ENCODE peak calls at places on chromosome 11, in six cellular contexts. U is mesenchymal stem cell, F is mammary epithelial cell, O is psoas muscle, X is thyroid gland, A is left lung. H is an unnamed sample.
A peak's percentile ranks its signal among the peaks of the same experiment; 100 is the strongest.

GRCh38 chr11:102252339-102252891 is 64.9 kb upstream of the BIRC3 start:
- DNase-seq in X (no peak), O (no peak), A (no peak), F (no peak), U (no peak), H (no peak)

GRCh38 chr11:101863361-101863760 is 51.4 kb upstream of the CEP126 start:
- DNase-seq in X (no peak), A (no peak), O (no peak), U (peak; percentile 49), F (no peak), H (no peak)

GRCh38 chr11:118304227-118304808 is at the start of gene CD3E:
- DNase-seq in F (no peak), O (no peak), U (no peak), X (no peak), A (no peak), H (no peak)

GRCh38 chr11:68632802-68633201 is 51.5 kb upstream of the GAL start:
- DNase-seq in X (peak; percentile 49), O (no peak), U (peak; percentile 55), F (peak; percentile 50), A (no peak), H (no peak)

GRCh38 chr11:128725630-128726461 is 32.0 kb downstream of the FLI1 start:
- DNase-seq in U (peak; percentile 68), X (no peak), O (no peak), F (peak; percentile 68), A (no peak), H (no peak)

GRCh38 chr11:36500315-36500721 is 9.8 kb downstream of the TRAF6 start:
- DNase-seq in O (no peak), U (peak; percentile 94), X (no peak), A (no peak), F (peak; percentile 87), H (no peak)

GRCh38 chr11:17703951-17704350 is 15.4 kb upstream of the MYOD1 start:
- DNase-seq in X (no peak), U (no peak), A (no peak), O (no peak), F (no peak), H (no peak)

GRCh38 chr11:103544874-103545273 is 435.6 kb downstream of the DYNC2H1 start:
- DNase-seq in F (no peak), X (no peak), O (no peak), A (no peak), U (no peak), H (no peak)

GRCh38 chr11:46668480-46669085 is 31.8 kb downstream of the ARHGAP1 start:
- DNase-seq in A (no peak), U (no peak), X (no peak), O (no peak), F (no peak), H (no peak)

GRCh38 chr11:67983916-67984315 is 20.0 kb downstream of the UNC93B1 start:
- DNase-seq in X (no peak), F (no peak), U (no peak), A (no peak), O (no peak), H (no peak)

GRCh38 chr11:6607190-6607635 is 3.6 kb downstream of the ILK start:
- DNase-seq in X (no peak), A (no peak), O (no peak), U (no peak), F (no peak), H (no peak)

GRCh38 chr11:9148727-9149126 is 57.3 kb upstream of the SCUBE2 start:
- DNase-seq in O (no peak), X (no peak), F (peak; percentile 33), U (no peak), A (no peak), H (no peak)

GRCh38 chr11:129998107-129998506 is 4.5 kb downstream of the PRDM10 start:
- DNase-seq in X (no peak), A (no peak), U (no peak), O (no peak), F (no peak), H (no peak)

GRCh38 chr11:85752890-85753581 is 57.9 kb downstream of the SYTL2 start:
- DNase-seq in X (peak; percentile 23), U (no peak), O (no peak), F (no peak), A (no peak), H (no peak)

GRCh38 chr11:65539401-65540289 is 14.8 kb downstream of the SCYL1 start:
- DNase-seq in X (peak; percentile 87), A (peak; percentile 64), F (peak; percentile 60), O (no peak), U (no peak), H (no peak)

GRCh38 chr11:2540521-2541320 is 95.9 kb downstream of the KCNQ1 start:
- DNase-seq in X (no peak), F (no peak), O (peak; percentile 31), A (peak; percentile 15), U (no peak), H (no peak)

GRCh38 chr11:84103096-84103495 is 816.9 kb upstream of the CCDC90B start:
- DNase-seq in A (no peak), F (no peak), X (no peak), U (no peak), O (no peak), H (no peak)

GRCh38 chr11:10309163-10310093 is 4.6 kb downstream of the ADM start:
- DNase-seq in X (peak; percentile 91), O (peak; percentile 89), A (peak; percentile 74), F (peak; percentile 85), U (peak; percentile 87), H (peak; percentile 76)

GRCh38 chr11:67270256-67271211 is 4.3 kb downstream of the GRK2 start:
- DNase-seq in A (peak; percentile 77), X (no peak), U (peak; percentile 51), F (no peak), O (peak; percentile 73), H (no peak)

GRCh38 chr11:36744375-36745168 is 146.5 kb upstream of the RAG2 start:
- DNase-seq in X (peak; percentile 84), U (peak; percentile 60), A (peak; percentile 56), F (peak; percentile 34), O (peak; percentile 76), H (peak; percentile 79)

GRCh38 chr11:93477684-93478234 is 65.4 kb downstream of the SMCO4 start:
- DNase-seq in U (peak; percentile 8), O (no peak), A (no peak), X (no peak), F (no peak), H (no peak)

GRCh38 chr11:61974766-61975631 is 7.6 kb upstream of the FTH1 start:
- DNase-seq in F (peak; percentile 63), U (no peak), O (no peak), X (peak; percentile 85), A (peak; percentile 40), H (no peak)
- H3K27ac ChIP-seq in F (peak overlapping the region; percentile 48), U (no peak overlapping the region), O (no peak overlapping the region), X (peak overlapping the region; percentile 92), A (no peak overlapping the region), H (peak overlapping the region; percentile 68)

DNA sequence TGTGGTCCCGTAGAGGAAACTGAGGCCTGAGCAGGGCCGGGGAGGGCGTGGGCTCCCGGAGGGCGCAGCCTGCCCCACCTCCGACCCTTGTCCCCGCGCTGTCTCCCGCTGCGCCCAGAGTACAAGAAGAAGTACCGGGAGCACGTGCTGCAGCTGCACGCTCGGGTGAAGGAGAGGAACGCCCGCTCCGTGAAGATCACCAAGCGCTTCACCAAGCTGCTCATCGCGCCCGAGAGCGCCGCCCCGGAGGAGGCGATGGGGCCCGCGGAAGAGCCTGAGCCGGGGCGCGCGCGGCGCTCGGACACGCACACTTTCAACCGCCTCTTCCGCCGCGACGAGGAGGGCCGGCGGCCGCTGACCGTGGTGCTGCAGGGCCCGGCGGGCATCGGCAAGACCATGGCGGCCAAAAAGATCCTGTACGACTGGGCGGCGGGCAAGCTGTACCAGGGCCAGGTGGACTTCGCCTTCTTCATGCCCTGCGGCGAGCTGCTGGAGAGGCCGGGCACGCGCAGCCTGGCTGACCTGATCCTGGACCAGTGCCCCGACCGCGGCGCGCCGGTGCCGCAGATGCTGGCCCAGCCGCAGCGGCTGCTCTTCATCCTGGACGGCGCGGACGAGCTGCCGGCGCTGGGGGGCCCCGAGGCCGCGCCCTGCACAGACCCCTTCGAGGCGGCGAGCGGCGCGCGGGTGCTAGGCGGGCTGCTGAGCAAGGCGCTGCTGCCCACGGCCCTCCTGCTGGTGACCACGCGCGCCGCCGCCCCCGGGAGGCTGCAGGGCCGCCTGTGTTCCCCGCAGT is 2.0 kb downstream of the NLRP6 start:
- DNase-seq in O (peak; percentile 55), U (no peak), X (peak; percentile 34), A (no peak), F (peak; percentile 38), H (no peak)
- H3K27me3 ChIP-seq in O (peaks cover 59% of the 10 kb centered on the region), U (peaks cover 10% of the 10 kb centered on the region), X (peaks cover 28% of the 10 kb centered on the region), A (peaks cover 80% of the 10 kb centered on the region), F (peaks cover 49% of the 10 kb centered on the region), H (peaks cover 24% of the 10 kb centered on the region)

GRCh38 chr11:900545-900944 is 10.1 kb downstream of the CHID1 start:
- DNase-seq in O (no peak), X (no peak), F (no peak), A (no peak), U (no peak), H (no peak)

GRCh38 chr11:899724-900123 is 10.9 kb downstream of the CHID1 start:
- DNase-seq in U (no peak), A (no peak), X (no peak), O (no peak), F (no peak), H (no peak)

GRCh38 chr11:898540-899190 is 11.9 kb downstream of the CHID1 start:
- DNase-seq in X (peak; percentile 49), O (peak; percentile 48), A (no peak), F (no peak), U (peak; percentile 14), H (no peak)

GRCh38 chr11:897226-898159 is 13.1 kb downstream of the CHID1 start:
- DNase-seq in O (no peak), F (no peak), U (no peak), X (no peak), A (no peak), H (no peak)

GRCh38 chr11:898160-898517 is 12.5 kb downstream of the CHID1 start:
- DNase-seq in X (peak; percentile 65), F (no peak), O (peak; percentile 54), U (peak; percentile 26), A (no peak), H (no peak)
- H3K27ac ChIP-seq in X (no peak overlapping the region), F (no peak overlapping the region), O (no peak overlapping the region), U (no peak overlapping the region), A (no peak overlapping the region), H (no peak overlapping the region)

GRCh38 chr11:13952668-13953067 is 9.9 kb upstream of the SPON1 start:
- DNase-seq in A (no peak), O (no peak), U (no peak), X (no peak), F (no peak), H (no peak)

GRCh38 chr11:13955971-13956421 is 6.5 kb upstream of the SPON1 start:
- DNase-seq in O (peak; percentile 55), A (peak; percentile 45), F (no peak), U (peak; percentile 67), X (peak; percentile 69), H (peak; percentile 79)

GRCh38 chr11:13956988-13957387 is 5.5 kb upstream of the SPON1 start:
- DNase-seq in F (no peak), O (no peak), U (no peak), X (no peak), A (no peak), H (no peak)

GRCh38 chr11:13958596-13958995 is 3.9 kb upstream of the SPON1 start:
- DNase-seq in A (no peak), X (no peak), F (no peak), U (no peak), O (no peak), H (no peak)

DNA sequence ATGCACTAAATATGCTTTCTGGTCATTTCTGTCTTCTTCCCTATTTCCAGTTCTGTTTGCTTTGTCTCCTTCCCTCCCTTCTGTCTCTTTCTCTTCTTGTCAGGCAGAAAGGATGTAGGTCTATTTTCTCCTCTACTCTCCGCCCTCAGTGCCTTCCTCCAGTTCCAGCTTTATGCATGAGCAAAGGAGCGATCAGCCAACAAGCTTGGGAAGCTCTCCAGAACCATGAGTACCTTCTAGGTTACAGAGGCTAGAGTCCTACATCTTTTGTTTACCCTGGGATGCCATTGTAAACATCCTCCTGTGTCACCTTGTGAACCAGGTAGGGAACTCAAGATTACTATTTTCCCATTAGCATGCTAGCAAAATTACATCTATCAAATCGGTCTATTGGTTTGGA is 7.9 kb upstream of the SPON1 start:
- DNase-seq in F (no peak), A (no peak), O (no peak), U (no peak), X (no peak), H (no peak)
- H3K27me3 ChIP-seq in F (peaks cover 2% of the 10 kb centered on the region), A (peaks cover 20% of the 10 kb centered on the region), O (peaks cover 42% of the 10 kb centered on the region), U (peaks cover 51% of the 10 kb centered on the region), X (no peaks in the 10 kb centered on the region), H (no peaks in the 10 kb centered on the region)